ENCODE peak calls at places on chromosomes 2 and 18, in five cellular contexts. V is NCI-H460, Q is lower lobe of right lung, L is T-helper 2 cell, Y is breast epithelium. X is an unnamed sample.

GRCh38 chr2:67576991-67577390 is 179.9 kb downstream of the ETAA1 start:
- DNase-seq in Y (no peak), L (no peak), V (no peak), Q (no peak), X (no peak)

GRCh38 chr2:234595829-234596228 is 98.9 kb upstream of the ARL4C start:
- DNase-seq in Y (no peak), Q (no peak), V (no peak), L (no peak), X (no peak)

GRCh38 chr2:38978908-38979307 is 89.2 kb downstream of the ARHGEF33 start:
- DNase-seq in V (no peak), Y (no peak), L (no peak), Q (no peak), X (no peak)

GRCh38 chr2:240933966-240934700 is 28.0 kb downstream of the CROCC2 start:
- DNase-seq in L (no peak), Q (peak; percentile 39), Y (peak; percentile 44), V (no peak), X (peak; percentile 6)

GRCh38 chr2:152352616-152353015 is 17.6 kb downstream of the FMNL2 start:
- DNase-seq in L (no peak), Q (no peak), Y (no peak), V (no peak), X (no peak)

GRCh38 chr2:164388511-164388910 is 232.8 kb downstream of the GRB14 start:
- DNase-seq in Y (no peak), L (no peak), Q (no peak), V (no peak), X (no peak)

GRCh38 chr2:119482481-119483394 is 41.5 kb downstream of the SCTR start:
- DNase-seq in V (no peak), Y (no peak), L (no peak), Q (no peak), X (no peak)

GRCh38 chr2:177316756-177317155 is 52.2 kb upstream of the NFE2L2 start:
- DNase-seq in Y (no peak), L (no peak), Q (no peak), V (no peak), X (no peak)

GRCh38 chr2:231679131-231679530 is 29.2 kb upstream of the PTMA start:
- DNase-seq in V (no peak), Q (no peak), L (no peak), Y (no peak), X (no peak)

GRCh38 chr2:47601518-47602015 is 181.4 kb upstream of the MSH6 start:
- DNase-seq in V (no peak), L (no peak), Y (no peak), Q (no peak), X (no peak)

GRCh38 chr2:88540346-88540745 is 86.9 kb downstream of the EIF2AK3 start:
- DNase-seq in Q (no peak), Y (no peak), V (no peak), L (no peak), X (no peak)

GRCh38 chr2:193348055-193348454 is 1153.3 kb upstream of the TMEFF2 start:
- DNase-seq in Q (no peak), Y (no peak), V (no peak), L (no peak), X (no peak)

GRCh38 chr18:66655407-66655806 is 51.5 kb upstream of the CDH19 start:
- DNase-seq in V (no peak), Q (no peak), L (no peak), Y (no peak), X (no peak)

GRCh38 chr2:232588680-232589585 is 38.4 kb downstream of the EIF4E2 start:
- DNase-seq in Q (peak; percentile 51), L (no peak), V (peak; percentile 41), Y (no peak), X (no peak)

GRCh38 chr18:28013064-28013463 is 163.9 kb downstream of the CDH2 start:
- DNase-seq in Y (no peak), L (no peak), V (no peak), Q (no peak), X (no peak)

GRCh38 chr2:163652741-163653140 is 83.1 kb downstream of the FIGN start:
- DNase-seq in L (no peak), Y (no peak), Q (no peak), V (no peak), X (no peak)